ENCODE peak calls at places on chromosomes 1 and 21, in six cellular contexts. One of them, this sample, is unnamed.
A peak's percentile ranks its signal among the peaks of the same experiment; 100 is the strongest.

GRCh38 chr1:206955476-206956312 is 9.4 kb upstream of the PIGR start:
- DNase-seq in NCI-H1436: no peak
- DNase-seq in lower leg skin: no peak
- DNase-seq in endothelial cell: no peak
- DNase-seq in AG08396: no peak
- DNase-seq in left cardiac atrium: no peak
- DNase-seq in this sample: no peak

GRCh38 chr1:88801575-88802208 is 89.7 kb downstream of the GTF2B start:
- DNase-seq in NCI-H1436: no peak
- DNase-seq in lower leg skin: no peak
- DNase-seq in endothelial cell: no peak
- DNase-seq in AG08396: no peak
- DNase-seq in left cardiac atrium: no peak
- DNase-seq in this sample: no peak

GRCh38 chr1:220879509-220880366 is 495 bp downstream of the HLX start:
- DNase-seq in NCI-H1436: peak; percentile 43
- DNase-seq in lower leg skin: no peak
- DNase-seq in endothelial cell: peak; percentile 58
- DNase-seq in AG08396: peak; percentile 84
- DNase-seq in left cardiac atrium: peak; percentile 77
- DNase-seq in this sample: peak; percentile 90

GRCh38 chr21:43971201-43971991 is 40.7 kb upstream of the TRAPPC10 start:
- DNase-seq in NCI-H1436: no peak
- DNase-seq in lower leg skin: no peak
- DNase-seq in endothelial cell: no peak
- DNase-seq in AG08396: no peak
- DNase-seq in left cardiac atrium: no peak
- DNase-seq in this sample: no peak

GRCh38 chr1:86849756-86850155 is 64.2 kb downstream of the SELENOF start:
- DNase-seq in NCI-H1436: no peak
- DNase-seq in lower leg skin: no peak
- DNase-seq in endothelial cell: no peak
- DNase-seq in AG08396: no peak
- DNase-seq in left cardiac atrium: no peak
- DNase-seq in this sample: no peak

GRCh38 chr1:43875327-43875726 is 58.3 kb upstream of the ARTN start:
- DNase-seq in NCI-H1436: no peak
- DNase-seq in lower leg skin: no peak
- DNase-seq in endothelial cell: no peak
- DNase-seq in AG08396: no peak
- DNase-seq in left cardiac atrium: no peak
- DNase-seq in this sample: no peak

GRCh38 chr21:41662761-41663160 is 104.1 kb downstream of the RIPK4 start:
- DNase-seq in NCI-H1436: no peak
- DNase-seq in lower leg skin: no peak
- DNase-seq in endothelial cell: no peak
- DNase-seq in AG08396: no peak
- DNase-seq in left cardiac atrium: no peak
- DNase-seq in this sample: no peak

GRCh38 chr1:8031176-8031785 is 5.2 kb upstream of the ERRFI1 start:
- DNase-seq in NCI-H1436: no peak
- DNase-seq in lower leg skin: no peak
- DNase-seq in endothelial cell: no peak
- DNase-seq in AG08396: no peak
- DNase-seq in left cardiac atrium: no peak
- DNase-seq in this sample: peak; percentile 56

GRCh38 chr1:89198081-89198480 is 661 bp downstream of the GBP4 start:
- DNase-seq in NCI-H1436: no peak
- DNase-seq in lower leg skin: no peak
- DNase-seq in endothelial cell: no peak
- DNase-seq in AG08396: no peak
- DNase-seq in left cardiac atrium: no peak
- DNase-seq in this sample: no peak

GRCh38 chr1:168285971-168286628 is 5.4 kb downstream of the TBX19 start:
- DNase-seq in NCI-H1436: no peak
- DNase-seq in lower leg skin: no peak
- DNase-seq in endothelial cell: no peak
- DNase-seq in AG08396: no peak
- DNase-seq in left cardiac atrium: no peak
- DNase-seq in this sample: no peak

GRCh38 chr1:216908116-216908515 is 184.9 kb upstream of the ESRRG start:
- DNase-seq in NCI-H1436: no peak
- DNase-seq in lower leg skin: no peak
- DNase-seq in endothelial cell: no peak
- DNase-seq in AG08396: no peak
- DNase-seq in left cardiac atrium: no peak
- DNase-seq in this sample: no peak